ENCODE peak calls at places on chromosomes 6 and 20, in five cellular contexts. S, K, C, P and I are unnamed samples.

GRCh38 chr6:133637874-133638273 is 251.0 kb upstream of the TCF21 start:
- DNase-seq in K (no peak), C (peak), S (no peak), P (peak), I (no peak)

GRCh38 chr6:17101422-17102257 is at the start of gene STMND1:
- DNase-seq in C (no peak), K (peak), S (peak), P (peak), I (peak)

GRCh38 chr20:235891-236290 is 8.8 kb downstream of the DEFB129 start:
- DNase-seq in C (no peak), P (no peak), S (peak), K (no peak), I (no peak)

GRCh38 chr6:100057941-100058340 is 63.9 kb upstream of the MCHR2 start:
- DNase-seq in S (no peak), C (no peak), P (no peak), K (no peak), I (no peak)

GRCh38 chr6:3911130-3911529 is 62.0 kb downstream of the FAM50B start:
- DNase-seq in S (no peak), K (no peak), C (no peak), P (no peak), I (no peak)

GRCh38 chr6:11230158-11231107 is 2.0 kb downstream of the NEDD9 start:
- DNase-seq in C (no peak), S (no peak), K (no peak), P (no peak), I (no peak)

GRCh38 chr6:29708432-29709177 is 14.6 kb upstream of the HLA-F start:
- DNase-seq in C (no peak), K (no peak), S (no peak), P (no peak), I (peak)

GRCh38 chr20:56625837-56626236 is 3.3 kb upstream of the TFAP2C start:
- DNase-seq in S (peak), P (no peak), C (no peak), K (no peak), I (peak)

GRCh38 chr6:157461000-157461915 is 80.3 kb downstream of the ZDHHC14 start:
- DNase-seq in K (no peak), C (no peak), P (no peak), S (peak), I (peak)

GRCh38 chr6:408599-409102 is 17.1 kb downstream of the IRF4 start:
- DNase-seq in K (no peak), S (peak), P (no peak), C (no peak), I (no peak)

GRCh38 chr20:58016779-58017178 is 211.7 kb downstream of the ANKRD60 start:
- DNase-seq in K (no peak), C (no peak), S (no peak), P (no peak), I (no peak)

GRCh38 chr6:2688416-2689064 is 62.2 kb downstream of the MYLK4 start:
- DNase-seq in S (no peak), C (no peak), K (no peak), P (no peak), I (peak)

DNA sequence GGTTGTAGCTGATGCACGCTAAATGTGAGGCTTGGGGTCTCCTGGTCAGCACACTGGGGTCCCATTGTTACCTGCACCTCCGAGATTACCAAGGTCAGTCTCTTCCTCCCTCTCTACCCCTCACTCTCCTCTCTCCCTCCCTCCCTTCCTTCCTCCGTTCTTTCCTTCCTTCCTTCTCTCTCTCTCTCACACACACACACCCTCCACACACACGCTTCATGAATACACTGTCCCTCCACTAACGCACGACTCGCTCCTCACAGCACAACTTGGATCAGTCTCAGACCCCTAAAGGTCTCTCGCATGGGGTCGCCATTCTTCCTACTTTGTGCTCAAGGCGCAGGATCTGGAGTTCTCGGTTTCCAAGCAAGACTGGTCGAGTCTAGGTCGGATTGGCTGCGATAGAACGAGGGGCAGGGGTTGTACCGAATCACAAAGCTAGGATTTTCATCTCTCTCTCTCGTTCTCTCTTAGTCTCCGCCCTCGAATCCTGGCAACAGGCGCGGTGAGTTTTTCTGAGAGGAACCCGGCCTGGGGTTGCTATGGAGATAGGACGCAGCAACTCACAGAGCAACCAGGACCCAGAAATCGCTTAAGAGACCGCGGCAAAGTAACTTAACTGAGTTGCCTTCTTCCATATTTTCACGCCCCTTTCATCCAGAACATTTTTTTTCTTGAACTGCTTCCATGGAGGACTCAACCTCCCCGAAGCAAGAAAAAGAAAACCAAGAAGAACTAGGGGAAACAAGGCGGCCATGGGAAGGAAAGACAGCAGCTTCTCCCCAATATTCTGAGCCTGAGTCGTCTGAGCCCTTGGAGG is at the start of gene RSPH4A:
- DNase-seq in P (peak), K (peak), S (peak), C (peak), I (peak)
- TF ChIP-seq CTCF in P (no peak), K (no peak), S (peak), C (no peak), I (no peak)

DNA sequence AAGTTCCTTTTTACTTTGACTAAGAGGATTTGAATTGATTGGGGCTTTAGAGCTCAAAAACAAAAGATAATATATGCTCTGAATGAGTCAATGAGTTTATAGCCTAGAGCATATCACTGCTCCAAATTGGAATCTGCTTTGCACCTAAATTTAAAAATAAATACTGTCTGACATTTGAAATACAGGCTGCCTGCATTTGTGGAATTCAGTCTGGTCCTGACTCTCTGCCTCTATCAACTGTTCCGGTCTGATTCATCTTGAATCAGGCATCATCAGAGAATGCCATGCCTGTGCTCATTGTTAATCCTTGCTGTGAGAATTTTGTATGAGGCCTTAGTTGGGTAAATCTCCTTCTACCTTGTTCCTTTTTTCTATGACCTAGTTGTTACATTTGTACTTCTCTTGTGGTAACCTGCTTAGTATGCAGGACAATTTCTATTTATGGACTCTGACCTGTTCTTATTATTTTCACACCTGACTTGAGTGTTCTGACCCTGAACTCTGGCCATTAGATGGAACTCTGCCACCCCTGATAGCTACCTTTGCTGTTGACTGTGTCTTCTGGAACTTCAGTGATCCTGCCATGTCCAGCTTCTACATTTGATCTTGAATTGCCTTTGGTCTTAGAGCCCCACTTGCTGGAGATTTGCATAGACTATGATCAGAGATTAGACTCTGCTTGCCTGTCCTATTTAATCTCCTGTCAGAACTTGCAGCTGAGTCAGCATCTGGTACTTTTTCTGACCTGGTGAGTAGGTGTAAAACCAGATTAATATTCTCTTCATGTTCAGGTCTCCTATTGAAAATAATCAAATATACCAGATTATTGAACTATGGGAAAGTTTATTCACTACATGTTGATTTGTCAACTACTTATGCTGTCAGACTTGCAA is 442.7 kb upstream of the HS3ST5 start:
- DNase-seq in S (no peak), C (no peak), P (no peak), K (no peak), I (no peak)
- TF ChIP-seq CTCF in S (no peak), C (no peak), P (no peak), K (no peak), I (no peak)

DNA sequence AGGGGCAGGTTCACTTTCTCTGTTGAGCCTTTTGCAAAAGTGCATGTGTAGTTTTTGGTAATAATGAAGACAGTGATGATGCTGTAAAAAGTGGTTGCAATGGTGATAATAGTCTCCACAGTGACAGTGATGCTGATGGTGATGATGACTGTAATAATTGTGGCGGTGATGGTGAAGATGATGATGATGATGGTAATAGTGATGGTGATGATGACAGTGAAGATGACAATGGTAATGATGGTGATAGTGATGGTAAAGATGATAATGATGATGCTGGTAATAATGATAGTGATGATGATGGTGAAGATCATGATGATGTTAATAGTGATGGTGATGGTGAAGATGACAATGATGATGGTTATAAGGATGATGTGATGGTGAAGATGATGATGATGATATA is 67.7 kb upstream of the LRFN2 start:
- DNase-seq in S (no peak), K (no peak), C (no peak), P (no peak), I (no peak)
- TF ChIP-seq CTCF in S (no peak), K (no peak), C (no peak), P (no peak), I (no peak)

DNA sequence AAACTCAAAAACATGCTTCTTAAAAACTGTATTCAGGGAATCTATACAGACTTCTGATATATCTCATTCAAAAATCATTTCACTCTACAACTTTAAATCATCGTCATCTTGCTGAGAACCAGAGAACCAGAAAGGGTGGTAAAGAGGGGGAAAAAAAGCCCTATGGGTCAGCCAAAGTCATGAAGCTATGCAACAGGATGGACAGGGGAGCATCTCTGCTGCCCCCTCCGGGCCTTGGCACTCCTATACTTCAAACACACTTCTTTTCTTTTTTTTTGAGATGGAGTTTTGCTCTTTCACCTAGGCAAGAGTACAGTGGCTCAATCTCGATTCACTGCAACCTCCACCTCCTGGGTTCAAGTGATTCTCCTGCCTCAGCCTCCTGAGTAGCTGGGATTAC is 73.5 kb upstream of the NFATC2 start:
- DNase-seq in C (no peak), P (no peak), K (no peak), S (peak), I (no peak)
- TF ChIP-seq CTCF in C (no peak), P (no peak), K (no peak), S (peak), I (no peak)

GRCh38 chr6:91276315-91276714 is 689.4 kb upstream of the MAP3K7 start:
- DNase-seq in K (no peak), C (no peak), S (peak), P (no peak), I (no peak)
- TF ChIP-seq CTCF in K (no peak), C (no peak), S (peak), P (peak), I (peak)

GRCh38 chr20:34535301-34535840 is 19.1 kb downstream of the DYNLRB1 start:
- DNase-seq in C (no peak), P (no peak), K (no peak), S (no peak), I (no peak)

GRCh38 chr20:34537651-34538050 is 20.9 kb upstream of the MAP1LC3A start:
- DNase-seq in K (no peak), C (no peak), P (no peak), S (no peak), I (no peak)

GRCh38 chr20:34534391-34535165 is 18.4 kb downstream of the DYNLRB1 start:
- DNase-seq in S (no peak), P (no peak), C (peak), K (no peak), I (no peak)

GRCh38 chr20:34538671-34539123 is 19.8 kb upstream of the MAP1LC3A start:
- DNase-seq in C (no peak), K (no peak), P (no peak), S (peak), I (peak)

GRCh38 chr20:34536798-34537394 is 20.7 kb downstream of the DYNLRB1 start:
- DNase-seq in K (no peak), P (peak), C (no peak), S (peak), I (peak)
- TF ChIP-seq CTCF in K (no peak), P (no peak), C (peak), S (peak), I (peak)